ENCODE peak calls at places on chromosomes 11 and 22, in five cellular contexts. One of them, this sample, is unnamed.

GRCh38 chr11:31582697-31583096 is 73.1 kb downstream of the ELP4 start:
- DNase-seq in left colon: no peak
- DNase-seq in hippocampal formation: no peak
- DNase-seq in coronary artery: no peak
- DNase-seq in stimulated activated CD4-positive, alpha-beta T cell treated with anti-CD3 and anti-CD28 coated beads, Interleukin-12 subunit alpha, Interleukin-12 subunit beta, amount 100 ng/mL, for 4 hours: no peak
- DNase-seq in this sample: no peak

GRCh38 chr11:1488575-1489180 is 2.1 kb upstream of the MOB2 start:
- DNase-seq in hippocampal formation: no peak
- DNase-seq in left colon: no peak
- DNase-seq in coronary artery: no peak
- DNase-seq in stimulated activated CD4-positive, alpha-beta T cell treated with anti-CD3 and anti-CD28 coated beads, Interleukin-12 subunit alpha, Interleukin-12 subunit beta, amount 100 ng/mL, for 4 hours: no peak
- DNase-seq in this sample: no peak

GRCh38 chr11:118212781-118213565 is 11.8 kb downstream of the JAML start:
- DNase-seq in left colon: no peak
- DNase-seq in hippocampal formation: no peak
- DNase-seq in coronary artery: no peak
- DNase-seq in stimulated activated CD4-positive, alpha-beta T cell treated with anti-CD3 and anti-CD28 coated beads, Interleukin-12 subunit alpha, Interleukin-12 subunit beta, amount 100 ng/mL, for 4 hours: no peak
- DNase-seq in this sample: no peak

GRCh38 chr22:37161442-37161841 is 11.7 kb upstream of the IL2RB start:
- DNase-seq in stimulated activated CD4-positive, alpha-beta T cell treated with anti-CD3 and anti-CD28 coated beads, Interleukin-12 subunit alpha, Interleukin-12 subunit beta, amount 100 ng/mL, for 4 hours: no peak
- DNase-seq in coronary artery: no peak
- DNase-seq in hippocampal formation: no peak
- DNase-seq in left colon: no peak
- DNase-seq in this sample: no peak

GRCh38 chr22:22773979-22774738 is 113.5 kb upstream of the IGLL5 start:
- DNase-seq in left colon: no peak
- DNase-seq in stimulated activated CD4-positive, alpha-beta T cell treated with anti-CD3 and anti-CD28 coated beads, Interleukin-12 subunit alpha, Interleukin-12 subunit beta, amount 100 ng/mL, for 4 hours: no peak
- DNase-seq in hippocampal formation: no peak
- DNase-seq in coronary artery: peak; percentile 49
- DNase-seq in this sample: peak; percentile 25

GRCh38 chr22:45072322-45072903 is 62.6 kb upstream of the PHF21B start:
- DNase-seq in stimulated activated CD4-positive, alpha-beta T cell treated with anti-CD3 and anti-CD28 coated beads, Interleukin-12 subunit alpha, Interleukin-12 subunit beta, amount 100 ng/mL, for 4 hours: no peak
- DNase-seq in coronary artery: no peak
- DNase-seq in hippocampal formation: no peak
- DNase-seq in left colon: no peak
- DNase-seq in this sample: no peak

GRCh38 chr22:45891996-45892621 is 84.9 kb downstream of the WNT7B start:
- DNase-seq in left colon: no peak
- DNase-seq in hippocampal formation: no peak
- DNase-seq in coronary artery: no peak
- DNase-seq in stimulated activated CD4-positive, alpha-beta T cell treated with anti-CD3 and anti-CD28 coated beads, Interleukin-12 subunit alpha, Interleukin-12 subunit beta, amount 100 ng/mL, for 4 hours: no peak
- DNase-seq in this sample: no peak

GRCh38 chr11:92131289-92131890 is 93.2 kb upstream of the FAT3 start:
- DNase-seq in hippocampal formation: no peak
- DNase-seq in stimulated activated CD4-positive, alpha-beta T cell treated with anti-CD3 and anti-CD28 coated beads, Interleukin-12 subunit alpha, Interleukin-12 subunit beta, amount 100 ng/mL, for 4 hours: no peak
- DNase-seq in left colon: no peak
- DNase-seq in coronary artery: no peak
- DNase-seq in this sample: no peak

GRCh38 chr11:119970566-119970965 is 167.3 kb downstream of the TRIM29 start:
- DNase-seq in coronary artery: no peak
- DNase-seq in left colon: no peak
- DNase-seq in hippocampal formation: no peak
- DNase-seq in stimulated activated CD4-positive, alpha-beta T cell treated with anti-CD3 and anti-CD28 coated beads, Interleukin-12 subunit alpha, Interleukin-12 subunit beta, amount 100 ng/mL, for 4 hours: no peak
- DNase-seq in this sample: no peak

GRCh38 chr11:109421981-109422590 is at the start of gene C11orf87:
- DNase-seq in coronary artery: no peak
- DNase-seq in left colon: no peak
- DNase-seq in stimulated activated CD4-positive, alpha-beta T cell treated with anti-CD3 and anti-CD28 coated beads, Interleukin-12 subunit alpha, Interleukin-12 subunit beta, amount 100 ng/mL, for 4 hours: no peak
- DNase-seq in hippocampal formation: no peak
- DNase-seq in this sample: peak; percentile 71

GRCh38 chr11:46159694-46160093 is 38.4 kb upstream of the PHF21A start:
- DNase-seq in left colon: no peak
- DNase-seq in stimulated activated CD4-positive, alpha-beta T cell treated with anti-CD3 and anti-CD28 coated beads, Interleukin-12 subunit alpha, Interleukin-12 subunit beta, amount 100 ng/mL, for 4 hours: no peak
- DNase-seq in hippocampal formation: no peak
- DNase-seq in coronary artery: no peak
- DNase-seq in this sample: no peak

GRCh38 chr11:126405906-126406305 is 50.4 kb downstream of the ST3GAL4 start:
- DNase-seq in left colon: peak; percentile 75
- DNase-seq in hippocampal formation: no peak
- DNase-seq in coronary artery: no peak
- DNase-seq in stimulated activated CD4-positive, alpha-beta T cell treated with anti-CD3 and anti-CD28 coated beads, Interleukin-12 subunit alpha, Interleukin-12 subunit beta, amount 100 ng/mL, for 4 hours: no peak
- DNase-seq in this sample: no peak

GRCh38 chr11:79661373-79661772 is 220.5 kb upstream of the TENM4 start:
- DNase-seq in stimulated activated CD4-positive, alpha-beta T cell treated with anti-CD3 and anti-CD28 coated beads, Interleukin-12 subunit alpha, Interleukin-12 subunit beta, amount 100 ng/mL, for 4 hours: no peak
- DNase-seq in hippocampal formation: no peak
- DNase-seq in left colon: no peak
- DNase-seq in coronary artery: no peak
- DNase-seq in this sample: no peak

GRCh38 chr11:64537876-64538275 is 53.1 kb upstream of the SLC22A12 start:
- DNase-seq in left colon: no peak
- DNase-seq in stimulated activated CD4-positive, alpha-beta T cell treated with anti-CD3 and anti-CD28 coated beads, Interleukin-12 subunit alpha, Interleukin-12 subunit beta, amount 100 ng/mL, for 4 hours: no peak
- DNase-seq in hippocampal formation: no peak
- DNase-seq in coronary artery: no peak
- DNase-seq in this sample: no peak

GRCh38 chr11:78991681-78992080 is 417.0 kb upstream of the NARS2 start:
- DNase-seq in coronary artery: no peak
- DNase-seq in stimulated activated CD4-positive, alpha-beta T cell treated with anti-CD3 and anti-CD28 coated beads, Interleukin-12 subunit alpha, Interleukin-12 subunit beta, amount 100 ng/mL, for 4 hours: no peak
- DNase-seq in hippocampal formation: no peak
- DNase-seq in left colon: no peak
- DNase-seq in this sample: no peak

GRCh38 chr11:124867700-124868099 is 2.5 kb downstream of the ROBO3 start:
- DNase-seq in left colon: no peak
- DNase-seq in stimulated activated CD4-positive, alpha-beta T cell treated with anti-CD3 and anti-CD28 coated beads, Interleukin-12 subunit alpha, Interleukin-12 subunit beta, amount 100 ng/mL, for 4 hours: no peak
- DNase-seq in hippocampal formation: no peak
- DNase-seq in coronary artery: peak; percentile 55
- DNase-seq in this sample: no peak

GRCh38 chr11:75786101-75786736 is 17.6 kb downstream of the DGAT2 start:
- DNase-seq in stimulated activated CD4-positive, alpha-beta T cell treated with anti-CD3 and anti-CD28 coated beads, Interleukin-12 subunit alpha, Interleukin-12 subunit beta, amount 100 ng/mL, for 4 hours: no peak
- DNase-seq in left colon: peak; percentile 58
- DNase-seq in hippocampal formation: no peak
- DNase-seq in coronary artery: no peak
- DNase-seq in this sample: no peak

GRCh38 chr11:129067454-129067853 is 124.7 kb downstream of the ARHGAP32 start:
- DNase-seq in stimulated activated CD4-positive, alpha-beta T cell treated with anti-CD3 and anti-CD28 coated beads, Interleukin-12 subunit alpha, Interleukin-12 subunit beta, amount 100 ng/mL, for 4 hours: no peak
- DNase-seq in left colon: no peak
- DNase-seq in hippocampal formation: no peak
- DNase-seq in coronary artery: no peak
- DNase-seq in this sample: no peak

GRCh38 chr22:46878549-46878948 is 116.1 kb downstream of the TBC1D22A start:
- DNase-seq in stimulated activated CD4-positive, alpha-beta T cell treated with anti-CD3 and anti-CD28 coated beads, Interleukin-12 subunit alpha, Interleukin-12 subunit beta, amount 100 ng/mL, for 4 hours: no peak
- DNase-seq in hippocampal formation: no peak
- DNase-seq in coronary artery: no peak
- DNase-seq in left colon: no peak
- DNase-seq in this sample: no peak